ENCODE peak calls at places on chromosome 21, in eight cellular contexts. R, L, N, J, G, K, C and W are unnamed samples.

GRCh38 chr21:31945576-31945975 is 72.8 kb downstream of the HUNK start:
- DNase-seq in R (peak; percentile 82), L (no peak), N (no peak), J (no peak), G (no peak), K (peak; percentile 35), C (no peak), W (no peak)

GRCh38 chr21:27633631-27634030 is 666.7 kb upstream of the ADAMTS5 start:
- DNase-seq in R (no peak), L (no peak), N (no peak), J (no peak), G (no peak), K (peak; percentile 26), C (no peak), W (no peak)

GRCh38 chr21:34817821-34818662 is 149.2 kb downstream of the CLIC6 start:
- DNase-seq in R (no peak), L (no peak), N (no peak), J (no peak), G (no peak), K (no peak), C (no peak), W (no peak)

GRCh38 chr21:33434770-33435360 is 31.7 kb downstream of the IFNGR2 start:
- DNase-seq in R (peak; percentile 71), L (no peak), N (no peak), J (no peak), G (peak; percentile 89), K (peak; percentile 92), C (peak; percentile 53), W (peak; percentile 77)

GRCh38 chr21:35730325-35730724 is 330.0 kb downstream of the SETD4 start:
- DNase-seq in R (no peak), L (no peak), N (no peak), J (no peak), G (no peak), K (no peak), C (no peak), W (no peak)

GRCh38 chr21:31222142-31222541 is 121.9 kb downstream of the TIAM1 start:
- DNase-seq in R (no peak), L (no peak), N (no peak), J (no peak), G (no peak), K (peak; percentile 73), C (no peak), W (no peak)

GRCh38 chr21:41801256-41801655 is 34.4 kb upstream of the RIPK4 start:
- DNase-seq in R (no peak), L (no peak), N (no peak), J (no peak), G (no peak), K (no peak), C (no peak), W (no peak)

GRCh38 chr21:45439901-45440461 is 35.0 kb downstream of the COL18A1 start:
- DNase-seq in R (no peak), L (no peak), N (no peak), J (no peak), G (no peak), K (no peak), C (no peak), W (no peak)

GRCh38 chr21:46065215-46065992 is 32.5 kb upstream of the COL6A2 start:
- DNase-seq in R (no peak), L (no peak), N (peak; percentile 90), J (no peak), G (peak; percentile 59), K (peak; percentile 79), C (no peak), W (peak; percentile 80)

GRCh38 chr21:43361127-43361492 is 65.8 kb downstream of the SIK1 start:
- DNase-seq in R (no peak), L (no peak), N (no peak), J (no peak), G (peak; percentile 44), K (no peak), C (no peak), W (no peak)

GRCh38 chr21:29378814-29379213 is 80.1 kb downstream of the BACH1 start:
- DNase-seq in R (peak; percentile 64), L (no peak), N (no peak), J (no peak), G (peak; percentile 7), K (peak; percentile 69), C (no peak), W (no peak)

GRCh38 chr21:32507342-32507919 is 77.9 kb downstream of the TCP10L start:
- DNase-seq in R (no peak), L (no peak), N (no peak), J (no peak), G (no peak), K (no peak), C (no peak), W (no peak)

GRCh38 chr21:33836408-33836807 is 79.2 kb downstream of the ATP5PO start:
- DNase-seq in R (no peak), L (no peak), N (no peak), J (no peak), G (no peak), K (no peak), C (no peak), W (no peak)

GRCh38 chr21:39669976-39670671 is 57.4 kb downstream of the B3GALT5 start:
- DNase-seq in R (no peak), L (no peak), N (no peak), J (no peak), G (no peak), K (no peak), C (no peak), W (no peak)

GRCh38 chr21:16533692-16534407 is 804.1 kb downstream of the USP25 start:
- DNase-seq in R (no peak), L (no peak), N (no peak), J (no peak), G (no peak), K (no peak), C (no peak), W (no peak)

GRCh38 chr21:15009964-15010363 is 54.8 kb downstream of the NRIP1 start:
- DNase-seq in R (peak; percentile 50), L (no peak), N (no peak), J (no peak), G (peak; percentile 66), K (peak; percentile 79), C (no peak), W (no peak)

GRCh38 chr21:32403201-32403701 is 9.3 kb upstream of the EVA1C start:
- DNase-seq in R (peak; percentile 66), L (peak; percentile 58), N (no peak), J (peak; percentile 44), G (peak; percentile 75), K (peak; percentile 86), C (peak; percentile 51), W (peak; percentile 68)